ENCODE peak calls at places on chromosomes 3 and 15, in eight cellular contexts. S is RWPE2, P is fibroblast of lung, M is GM12865, Y is lower lobe of right lung, O is heart right ventricle, V is mesenchymal stem cell, B is epithelial cell of esophagus. J is an unnamed sample.

GRCh38 chr3:165156757-165157156 is 39.4 kb downstream of the SLITRK3 start:
- DNase-seq in P (no peak), Y (no peak), O (no peak), B (no peak), M (no peak), V (no peak), S (no peak), J (no peak)

GRCh38 chr15:67082007-67082536 is 16.7 kb downstream of the SMAD3 start:
- DNase-seq in Y (peak), O (no peak), B (no peak), V (no peak), S (no peak), M (peak), P (no peak), J (no peak)

GRCh38 chr3:24829011-24829581 is 334.4 kb upstream of the THRB start:
- DNase-seq in P (no peak), M (no peak), B (peak), V (peak), S (no peak), O (peak), Y (peak), J (no peak)

GRCh38 chr3:151106311-151106710 is 20.8 kb downstream of the MED12L start:
- DNase-seq in Y (no peak), O (no peak), B (no peak), S (no peak), V (no peak), P (no peak), M (no peak), J (no peak)

GRCh38 chr3:13110678-13111116 is 37.5 kb upstream of the IQSEC1 start:
- DNase-seq in M (peak), Y (peak), S (peak), V (peak), P (no peak), O (no peak), B (peak), J (no peak)

GRCh38 chr3:183764854-183765731 is 60.3 kb downstream of the MAP6D1 start:
- DNase-seq in Y (no peak), V (peak), S (no peak), B (no peak), O (no peak), P (peak), M (no peak), J (peak)

GRCh38 chr3:126539558-126540250 is 15.7 kb downstream of the CHST13 start:
- DNase-seq in O (no peak), B (no peak), M (no peak), V (no peak), Y (peak), S (peak), P (no peak), J (no peak)

GRCh38 chr3:131174752-131175151 is 148.1 kb downstream of the NEK11 start:
- DNase-seq in P (peak), O (no peak), Y (no peak), S (no peak), B (peak), V (peak), M (peak), J (peak)

GRCh38 chr3:133112666-133113065 is 74.5 kb downstream of the TMEM108 start:
- DNase-seq in P (peak), M (no peak), S (no peak), B (no peak), V (no peak), O (no peak), Y (no peak), J (peak)

GRCh38 chr15:69068157-69068556 is 53.7 kb downstream of the NOX5 start:
- DNase-seq in O (no peak), S (no peak), M (no peak), P (no peak), V (no peak), B (no peak), Y (no peak), J (no peak)

GRCh38 chr3:138687236-138687635 is 78.7 kb downstream of the FAIM start:
- DNase-seq in P (peak), S (no peak), V (no peak), Y (no peak), M (peak), O (no peak), B (peak), J (peak)

GRCh38 chr3:42236611-42237010 is 29.4 kb downstream of the CCK start:
- DNase-seq in V (no peak), B (no peak), M (no peak), O (no peak), P (no peak), S (no peak), Y (no peak), J (no peak)

GRCh38 chr15:35481992-35482391 is 64.0 kb downstream of the DPH6 start:
- DNase-seq in B (peak), O (no peak), S (peak), M (no peak), P (peak), V (peak), Y (no peak), J (peak)

GRCh38 chr3:104437891-104438290 is 928.8 kb upstream of the ALCAM start:
- DNase-seq in O (no peak), P (peak), S (no peak), M (no peak), B (peak), V (no peak), Y (no peak), J (peak)

GRCh38 chr15:41494922-41495735 is 1.5 kb downstream of the ITPKA start:
- DNase-seq in V (peak), P (no peak), Y (peak), M (peak), O (no peak), S (no peak), B (no peak), J (no peak)

GRCh38 chr3:43001094-43001553 is 22.0 kb downstream of the GASK1A start:
- DNase-seq in S (no peak), P (peak), V (peak), B (peak), O (peak), M (no peak), Y (peak), J (peak)

GRCh38 chr3:191353022-191353777 is 22.9 kb upstream of the UTS2B start:
- DNase-seq in P (no peak), O (no peak), V (no peak), B (no peak), M (no peak), Y (no peak), S (no peak), J (no peak)

GRCh38 chr3:13346481-13347389 is 73.4 kb downstream of the NUP210 start:
- DNase-seq in S (no peak), V (no peak), O (no peak), P (no peak), Y (no peak), M (no peak), B (no peak), J (no peak)

GRCh38 chr15:38127306-38127731 is 125.3 kb upstream of the SPRED1 start:
- DNase-seq in O (no peak), M (no peak), P (no peak), Y (no peak), B (peak), V (no peak), S (no peak), J (no peak)

GRCh38 chr3:30970183-30970582 is 75.7 kb upstream of the GADL1 start:
- DNase-seq in P (no peak), V (peak), S (no peak), M (peak), Y (no peak), O (no peak), B (peak), J (no peak)

GRCh38 chr15:59590027-59590426 is 21.6 kb upstream of the GCNT3 start:
- DNase-seq in M (peak), B (no peak), S (no peak), P (no peak), O (no peak), V (no peak), Y (no peak), J (no peak)

GRCh38 chr3:117989982-117990381 is 1044.7 kb downstream of the IGSF11 start:
- DNase-seq in Y (no peak), B (no peak), S (no peak), O (no peak), M (no peak), V (no peak), P (no peak), J (no peak)

GRCh38 chr15:71116942-71117341 is 1.7 kb downstream of the THSD4 start:
- DNase-seq in Y (no peak), B (no peak), M (no peak), S (no peak), P (no peak), O (peak), V (no peak), J (no peak)

GRCh38 chr3:106071306-106071705 is 202.5 kb upstream of the CBLB start:
- DNase-seq in V (no peak), P (no peak), M (no peak), Y (no peak), O (no peak), S (no peak), B (no peak), J (no peak)
- H3K4me3 ChIP-seq in V (no peak), P (no peak), M (no peak), Y (no peak), O (no peak), S (no peak), B (no peak), J (no peak)

DNA sequence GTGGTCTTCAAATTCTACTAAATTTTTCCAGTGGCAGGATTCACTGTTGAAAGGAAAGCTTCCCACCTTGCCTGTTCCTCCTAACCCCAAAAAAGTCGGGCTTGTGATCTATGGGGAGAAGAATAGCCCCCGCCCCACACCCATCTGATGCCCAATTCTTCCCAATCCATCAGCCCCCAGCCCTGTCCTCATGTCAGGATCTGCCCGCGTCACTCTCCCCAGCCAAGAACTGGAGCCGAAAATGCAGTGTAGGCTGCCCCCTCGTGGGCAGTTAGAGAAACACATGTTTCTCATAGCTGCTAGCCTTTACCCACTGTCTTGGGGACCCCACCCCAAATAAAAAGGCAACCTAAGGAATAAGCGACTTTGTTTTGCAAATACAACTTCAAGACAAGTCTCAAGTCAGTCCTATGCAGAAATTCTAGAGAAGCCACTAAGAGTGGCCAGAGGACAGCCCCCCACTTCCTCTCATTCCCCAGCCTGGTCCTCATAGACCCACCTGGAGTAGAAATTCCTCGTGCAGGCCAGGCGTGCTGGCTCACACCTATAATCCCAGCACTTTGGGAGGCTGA is 13.0 kb upstream of the CSK start:
- DNase-seq in M (peak), O (peak), Y (peak), B (peak), P (peak), V (peak), S (no peak), J (peak)
- H3K4me3 ChIP-seq in M (no peak), O (no peak), Y (no peak), B (no peak), P (no peak), V (peak), S (no peak), J (no peak)

GRCh38 chr15:76335129-76335850 is 1.3 kb upstream of the ISL2 start:
- DNase-seq in S (no peak), M (peak), Y (no peak), O (no peak), P (peak), V (no peak), B (no peak), J (no peak)
- H3K4me3 ChIP-seq in S (peak), M (peak), Y (peak), O (no peak), P (no peak), V (no peak), B (no peak), J (peak)

DNA sequence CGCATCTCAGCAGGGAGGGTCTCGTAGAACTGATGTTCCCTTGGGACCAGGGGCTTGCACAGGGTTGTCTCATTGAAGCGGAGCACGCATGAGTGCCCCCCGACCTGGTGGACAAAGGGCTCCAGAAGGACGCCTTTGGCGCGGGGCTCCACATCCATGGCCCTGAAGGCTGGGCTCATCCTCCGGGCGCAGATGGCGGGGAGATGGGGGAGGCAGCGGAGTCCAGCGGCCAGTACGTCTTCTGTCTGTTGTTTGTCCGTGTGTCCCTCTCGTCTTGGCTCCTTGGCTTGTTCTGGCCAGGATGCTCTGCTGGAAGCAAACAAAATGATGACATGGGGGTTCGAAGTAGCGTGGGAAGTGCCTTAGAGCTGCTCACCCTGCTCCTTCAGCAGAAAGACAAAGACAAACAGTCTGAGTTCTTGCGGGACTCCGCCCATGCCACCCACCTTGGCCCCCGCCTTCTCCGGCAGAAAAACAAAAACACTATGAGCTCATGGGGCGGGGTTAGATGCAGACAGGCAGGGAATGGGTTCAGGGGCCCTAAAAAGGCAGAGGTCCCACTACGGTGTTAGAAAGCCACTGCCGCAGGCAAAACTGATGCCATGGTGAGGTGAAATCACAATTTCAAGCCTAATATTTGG is 9.5 kb upstream of the NCKIPSD start:
- DNase-seq in V (peak), M (no peak), O (peak), S (no peak), Y (no peak), P (peak), B (peak), J (peak)
- H3K4me3 ChIP-seq in V (peak), M (no peak), O (peak), S (no peak), Y (peak), P (peak), B (peak), J (peak)

GRCh38 chr15:64682255-64682654 is 93.1 kb downstream of the RBPMS2 start:
- DNase-seq in M (no peak), V (no peak), O (no peak), P (no peak), B (no peak), S (no peak), Y (no peak), J (no peak)
- H3K4me3 ChIP-seq in M (no peak), V (no peak), O (no peak), P (no peak), B (no peak), S (no peak), Y (no peak), J (no peak)

GRCh38 chr3:33215739-33216138 is 2.9 kb downstream of the SUSD5 start:
- DNase-seq in V (no peak), B (no peak), M (no peak), O (no peak), P (no peak), Y (no peak), S (no peak), J (no peak)

GRCh38 chr3:33218446-33219174 is at the start of gene SUSD5:
- DNase-seq in V (peak), M (peak), B (peak), O (peak), S (peak), P (peak), Y (no peak), J (peak)

GRCh38 chr3:33218072-33218445 is 551 bp downstream of the SUSD5 start:
- DNase-seq in O (no peak), M (no peak), S (no peak), V (peak), Y (no peak), P (peak), B (no peak), J (peak)

GRCh38 chr3:33221241-33221640 is 2.6 kb upstream of the SUSD5 start:
- DNase-seq in M (no peak), B (no peak), O (no peak), V (no peak), P (no peak), Y (no peak), S (no peak), J (no peak)

GRCh38 chr3:33219175-33219487 is 521 bp upstream of the SUSD5 start:
- DNase-seq in O (no peak), Y (no peak), B (no peak), P (no peak), S (no peak), M (no peak), V (no peak), J (no peak)
- H3K4me3 ChIP-seq in O (peak), Y (peak), B (peak), P (peak), S (peak), M (no peak), V (peak), J (peak)

GRCh38 chr15:50181206-50181982 is 602 bp upstream of the SLC27A2 start:
- DNase-seq in B (no peak), M (no peak), Y (no peak), O (no peak), P (no peak), S (peak), V (no peak), J (no peak)
- H3K4me3 ChIP-seq in B (peak), M (no peak), Y (peak), O (peak), P (peak), S (peak), V (peak), J (no peak)

GRCh38 chr3:51955175-51955892 is at the start of gene GPR62:
- DNase-seq in Y (no peak), M (no peak), O (no peak), V (no peak), S (peak), B (no peak), P (no peak), J (no peak)
- H3K4me3 ChIP-seq in Y (peak), M (no peak), O (peak), V (no peak), S (peak), B (no peak), P (peak), J (peak)

GRCh38 chr3:61928020-61928419 is 366.6 kb downstream of the PTPRG start:
- DNase-seq in B (no peak), P (no peak), O (no peak), Y (no peak), S (no peak), M (no peak), V (no peak), J (no peak)
- H3K4me3 ChIP-seq in B (no peak), P (no peak), O (peak), Y (no peak), S (no peak), M (no peak), V (peak), J (no peak)